ENCODE peak calls at places on chromosomes 13 and 19, in six cellular contexts. H is left ventricle myocardium inferior, X is psoas muscle, Q is cardiac muscle cell, J is GM12878, A is tibial nerve. V is an unnamed sample.

GRCh38 chr13:36395280-36395679 is 37.0 kb upstream of the CCNA1 start:
- DNase-seq in H (no peak), X (no peak), Q (no peak), J (no peak), A (no peak), V (no peak)

GRCh38 chr19:34350161-34350561 is 14.8 kb upstream of the GPI start:
- DNase-seq in H (no peak), X (no peak), Q (no peak), J (no peak), A (no peak), V (no peak)

GRCh38 chr19:42271861-42272534 is 2.9 kb downstream of the CIC start:
- DNase-seq in H (no peak), X (peak), Q (no peak), J (no peak), A (no peak), V (no peak)

GRCh38 chr19:13557756-13558398 is 51.6 kb upstream of the CACNA1A start:
- DNase-seq in H (no peak), X (no peak), Q (no peak), J (no peak), A (no peak), V (no peak)

GRCh38 chr19:4197625-4198466 is 15.4 kb downstream of the ANKRD24 start:
- DNase-seq in H (no peak), X (no peak), Q (peak), J (no peak), A (no peak), V (peak)

GRCh38 chr19:49447485-49448431 is 3.9 kb downstream of the PIH1D1 start:
- DNase-seq in H (peak), X (peak), Q (no peak), J (no peak), A (no peak), V (no peak)

GRCh38 chr13:105219636-105220035 is 1315.8 kb downstream of the EFNB2 start:
- DNase-seq in H (no peak), X (no peak), Q (no peak), J (no peak), A (no peak), V (no peak)

GRCh38 chr19:33064778-33065550 is at the start of gene RHPN2:
- DNase-seq in H (peak), X (peak), Q (peak), J (no peak), A (peak), V (peak)

GRCh38 chr19:54674021-54674617 is 11.3 kb downstream of the LILRB4 start:
- DNase-seq in H (no peak), X (no peak), Q (no peak), J (no peak), A (no peak), V (no peak)

GRCh38 chr13:61777281-61777680 is 361.6 kb upstream of the PCDH20 start:
- DNase-seq in H (no peak), X (no peak), Q (no peak), J (no peak), A (no peak), V (no peak)

GRCh38 chr13:44068737-44069136 is 189.0 kb downstream of the LACC1 start:
- DNase-seq in H (no peak), X (no peak), Q (no peak), J (no peak), A (no peak), V (no peak)

GRCh38 chr19:47253467-47253881 is 2.9 kb upstream of the CCDC9 start:
- DNase-seq in H (no peak), X (no peak), Q (no peak), J (no peak), A (no peak), V (no peak)

GRCh38 chr19:23437901-23438300 is 42.6 kb upstream of the ZNF91 start:
- DNase-seq in H (no peak), X (no peak), Q (no peak), J (no peak), A (no peak), V (no peak)
- TF ChIP-seq CTCF in H (no peak), X (no peak), Q (no peak), J (no peak), A (no peak), V (no peak)

DNA sequence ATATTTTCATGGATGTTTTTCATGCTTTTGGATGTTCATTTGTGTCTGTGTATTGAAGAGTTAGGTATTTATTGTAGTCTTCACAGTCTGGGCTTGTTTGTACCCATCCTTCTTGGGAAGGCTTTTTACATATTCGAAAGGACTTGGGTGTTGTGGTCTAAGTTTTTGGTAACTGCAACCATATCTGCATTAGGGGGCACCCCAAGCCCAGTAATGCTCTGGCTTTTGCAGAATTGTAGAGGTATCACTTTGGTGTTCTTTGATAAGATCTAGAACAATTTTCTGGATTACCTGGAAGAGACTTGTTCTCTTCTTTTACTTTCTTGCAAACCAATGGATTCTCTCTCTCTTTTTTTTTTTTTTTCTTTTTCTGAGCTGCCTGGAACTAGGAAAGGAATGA is 581.3 kb downstream of the DACH1 start:
- DNase-seq in H (no peak), X (no peak), Q (no peak), J (no peak), A (no peak), V (no peak)
- TF ChIP-seq CTCF in H (peak), X (no peak), Q (no peak), J (peak), A (no peak), V (peak)

GRCh38 chr13:21556051-21556450 is 47.9 kb downstream of the MICU2 start:
- DNase-seq in H (no peak), X (no peak), Q (no peak), J (no peak), A (no peak), V (no peak)

DNA sequence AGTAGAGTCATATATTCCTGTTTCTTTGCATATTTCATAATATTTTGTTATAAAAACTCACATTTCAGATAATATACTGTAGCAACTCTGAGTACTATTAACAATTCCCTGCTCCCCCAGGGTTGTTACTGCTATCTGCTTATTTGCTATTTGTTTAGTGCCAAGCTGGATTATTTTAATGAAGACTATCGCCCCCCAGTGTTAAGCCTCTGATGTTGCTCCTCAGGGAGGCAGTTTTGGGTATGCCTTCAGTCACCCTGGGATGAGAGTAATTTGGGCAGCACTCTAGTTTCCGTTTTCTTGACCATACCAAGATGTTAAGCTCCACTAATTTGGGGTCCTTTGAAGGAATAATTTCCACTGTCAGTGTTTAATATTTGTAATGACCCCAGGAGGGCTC is 46.0 kb downstream of the MICU2 start:
- DNase-seq in H (no peak), X (no peak), Q (peak), J (no peak), A (no peak), V (no peak)
- TF ChIP-seq CTCF in H (peak), X (no peak), Q (peak), J (peak), A (no peak), V (peak)

GRCh38 chr19:38441660-38442348 is 8.3 kb downstream of the RYR1 start:
- DNase-seq in H (no peak), X (no peak), Q (peak), J (no peak), A (no peak), V (no peak)
- TF ChIP-seq CTCF in H (no peak), X (no peak), Q (peak), J (peak), A (no peak), V (peak)

GRCh38 chr19:44315883-44316282 is 11.1 kb upstream of the ZNF235 start:
- DNase-seq in H (no peak), X (no peak), Q (no peak), J (no peak), A (no peak), V (no peak)
- TF ChIP-seq CTCF in H (no peak), X (no peak), Q (no peak), J (no peak), A (no peak), V (no peak)

GRCh38 chr19:8412783-8413592 is at the start of gene MARCHF2:
- DNase-seq in H (peak), X (peak), Q (peak), J (peak), A (peak), V (peak)
- TF ChIP-seq CTCF in H (peak), X (peak), Q (peak), J (peak), A (peak), V (peak)